ENCODE peak calls at places on chromosomes 3 and 15, in six cellular contexts. One of them, this sample, is unnamed. For H3K9me3, the result is how much of the 10 kb centered on the place peaks cover.

GRCh38 chr3:148223266-148223665 is 474.4 kb upstream of the AGTR1 start:
- DNase-seq in pancreas: no peak
- DNase-seq in transverse colon: no peak
- DNase-seq in spleen: no peak
- DNase-seq in PC-3: no peak
- DNase-seq in A549: no peak
- DNase-seq in this sample: no peak

GRCh38 chr15:57377478-57377847 is 1.2 kb downstream of the CGNL1 start:
- DNase-seq in transverse colon: no peak
- DNase-seq in PC-3: peak
- DNase-seq in A549: peak
- DNase-seq in pancreas: no peak
- DNase-seq in spleen: no peak
- DNase-seq in this sample: no peak

GRCh38 chr15:71080166-71080565 is 35.1 kb upstream of the THSD4 start:
- DNase-seq in PC-3: peak
- DNase-seq in transverse colon: no peak
- DNase-seq in A549: no peak
- DNase-seq in spleen: no peak
- DNase-seq in pancreas: no peak
- DNase-seq in this sample: no peak

GRCh38 chr3:185555948-185556347 is 3.6 kb upstream of the LIPH start:
- DNase-seq in transverse colon: no peak
- DNase-seq in spleen: no peak
- DNase-seq in PC-3: no peak
- DNase-seq in A549: no peak
- DNase-seq in pancreas: no peak
- DNase-seq in this sample: no peak

GRCh38 chr3:64454768-64455167 is 229.5 kb upstream of the PRICKLE2 start:
- DNase-seq in PC-3: no peak
- DNase-seq in transverse colon: no peak
- DNase-seq in A549: no peak
- DNase-seq in spleen: no peak
- DNase-seq in pancreas: no peak
- DNase-seq in this sample: no peak

GRCh38 chr3:181730364-181730763 is 18.6 kb downstream of the SOX2 start:
- DNase-seq in A549: no peak
- DNase-seq in transverse colon: no peak
- DNase-seq in pancreas: no peak
- DNase-seq in spleen: no peak
- DNase-seq in PC-3: no peak
- DNase-seq in this sample: no peak

GRCh38 chr15:26503998-26504397 is 268.9 kb downstream of the GABRB3 start:
- DNase-seq in transverse colon: no peak
- DNase-seq in PC-3: no peak
- DNase-seq in A549: peak
- DNase-seq in spleen: no peak
- DNase-seq in pancreas: no peak
- DNase-seq in this sample: no peak

GRCh38 chr15:85488997-85489396 is 108.6 kb downstream of the AKAP13 start:
- DNase-seq in A549: no peak
- DNase-seq in PC-3: no peak
- DNase-seq in transverse colon: no peak
- DNase-seq in spleen: no peak
- DNase-seq in pancreas: no peak
- DNase-seq in this sample: no peak

GRCh38 chr3:186182850-186183249 is 74.0 kb upstream of the ETV5 start:
- DNase-seq in PC-3: no peak
- DNase-seq in transverse colon: no peak
- DNase-seq in A549: no peak
- DNase-seq in pancreas: no peak
- DNase-seq in spleen: no peak
- DNase-seq in this sample: no peak

GRCh38 chr3:40187945-40188344 is 121.6 kb upstream of the EIF1B start:
- DNase-seq in spleen: no peak
- DNase-seq in pancreas: no peak
- DNase-seq in transverse colon: no peak
- DNase-seq in PC-3: no peak
- DNase-seq in A549: no peak
- DNase-seq in this sample: no peak

GRCh38 chr15:71792521-71792920 is 17.8 kb upstream of the NR2E3 start:
- DNase-seq in pancreas: no peak
- DNase-seq in A549: peak
- DNase-seq in PC-3: peak
- DNase-seq in spleen: no peak
- DNase-seq in transverse colon: no peak
- DNase-seq in this sample: no peak

GRCh38 chr3:120931593-120931992 is 23.6 kb downstream of the STXBP5L start:
- DNase-seq in pancreas: no peak
- DNase-seq in spleen: no peak
- DNase-seq in transverse colon: no peak
- DNase-seq in A549: no peak
- DNase-seq in PC-3: no peak
- DNase-seq in this sample: no peak

GRCh38 chr3:33658971-33659848 is 58.8 kb downstream of the CLASP2 start:
- DNase-seq in spleen: peak
- DNase-seq in transverse colon: peak
- DNase-seq in PC-3: no peak
- DNase-seq in A549: peak
- DNase-seq in pancreas: peak
- DNase-seq in this sample: peak

GRCh38 chr3:160567774-160568173 is 2.4 kb upstream of the KPNA4 start:
- DNase-seq in A549: no peak
- DNase-seq in PC-3: no peak
- DNase-seq in pancreas: no peak
- DNase-seq in spleen: peak
- DNase-seq in transverse colon: no peak
- DNase-seq in this sample: no peak

GRCh38 chr15:63896336-63897115 is 62.8 kb upstream of the HERC1 start:
- DNase-seq in spleen: peak
- DNase-seq in A549: peak
- DNase-seq in transverse colon: peak
- DNase-seq in PC-3: peak
- DNase-seq in pancreas: peak
- DNase-seq in this sample: peak

GRCh38 chr15:69719527-69719926 is 266.9 kb downstream of the RPLP1 start:
- DNase-seq in pancreas: peak
- DNase-seq in transverse colon: peak
- DNase-seq in spleen: peak
- DNase-seq in A549: no peak
- DNase-seq in PC-3: no peak
- DNase-seq in this sample: no peak

GRCh38 chr3:184135911-184136260 is 728 bp downstream of the EIF2B5 start:
- DNase-seq in transverse colon: no peak
- DNase-seq in A549: no peak
- DNase-seq in PC-3: no peak
- DNase-seq in pancreas: no peak
- DNase-seq in spleen: no peak
- DNase-seq in this sample: no peak

GRCh38 chr3:184135149-184135910 is at the start of gene EIF2B5:
- DNase-seq in A549: peak
- DNase-seq in PC-3: peak
- DNase-seq in spleen: peak
- DNase-seq in transverse colon: peak
- DNase-seq in pancreas: peak
- DNase-seq in this sample: peak

GRCh38 chr3:184133840-184134745 is 1.1 kb upstream of the EIF2B5 start:
- DNase-seq in PC-3: peak
- DNase-seq in pancreas: peak
- DNase-seq in A549: peak
- DNase-seq in transverse colon: peak
- DNase-seq in spleen: peak
- DNase-seq in this sample: peak

GRCh38 chr3:184132947-184133346 is 2.2 kb upstream of the EIF2B5 start:
- DNase-seq in transverse colon: no peak
- DNase-seq in A549: no peak
- DNase-seq in PC-3: no peak
- DNase-seq in spleen: no peak
- DNase-seq in pancreas: no peak
- DNase-seq in this sample: no peak

GRCh38 chr3:184134746-184135148 is 411 bp upstream of the EIF2B5 start:
- DNase-seq in pancreas: no peak
- DNase-seq in spleen: no peak
- DNase-seq in PC-3: no peak
- DNase-seq in A549: no peak
- DNase-seq in transverse colon: no peak
- DNase-seq in this sample: no peak
- H3K4me3 ChIP-seq in pancreas: peak
- H3K4me3 ChIP-seq in spleen: peak
- H3K4me3 ChIP-seq in PC-3: peak
- H3K4me3 ChIP-seq in A549: peak
- H3K4me3 ChIP-seq in transverse colon: peak
- H3K4me3 ChIP-seq in this sample: peak

GRCh38 chr3:16516695-16517481 is 3.4 kb upstream of the RFTN1 start:
- DNase-seq in spleen: peak
- DNase-seq in A549: peak
- DNase-seq in PC-3: peak
- DNase-seq in pancreas: no peak
- DNase-seq in transverse colon: no peak
- DNase-seq in this sample: peak
- TF ChIP-seq CTCF in spleen: peak
- TF ChIP-seq CTCF in A549: peak
- TF ChIP-seq CTCF in PC-3: peak
- TF ChIP-seq CTCF in pancreas: no peak
- TF ChIP-seq CTCF in transverse colon: peak
- TF ChIP-seq CTCF in this sample: peak

DNA sequence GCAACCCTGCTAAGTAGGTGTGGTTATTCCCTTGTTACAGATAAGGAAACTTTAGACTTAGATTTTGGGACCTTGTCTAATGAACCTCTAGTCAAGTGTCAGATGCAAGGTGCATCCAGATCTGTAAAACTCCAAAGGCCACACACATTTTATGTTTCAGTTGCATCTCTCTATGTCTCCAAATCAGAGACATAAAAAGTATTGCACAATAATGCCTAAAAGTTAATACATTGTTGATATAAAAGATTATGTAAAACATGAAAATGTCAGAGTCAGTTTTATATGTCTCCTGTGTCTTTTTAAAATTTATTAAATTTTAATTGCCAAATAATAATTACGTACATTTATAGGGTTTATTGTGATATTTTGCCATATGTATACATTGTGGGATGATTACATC is 408.5 kb downstream of the NTRK3 start:
- DNase-seq in transverse colon: no peak
- DNase-seq in A549: no peak
- DNase-seq in spleen: no peak
- DNase-seq in pancreas: no peak
- DNase-seq in PC-3: no peak
- DNase-seq in this sample: no peak
- H3K9me3 ChIP-seq in transverse colon: under half
- H3K9me3 ChIP-seq in A549: under half
- H3K9me3 ChIP-seq in spleen: under half
- H3K9me3 ChIP-seq in pancreas: under half
- H3K9me3 ChIP-seq in PC-3: under half
- H3K9me3 ChIP-seq in this sample: under half

GRCh38 chr15:74773731-74774252 is 8.1 kb upstream of the CSK start:
- DNase-seq in transverse colon: peak
- DNase-seq in pancreas: no peak
- DNase-seq in spleen: no peak
- DNase-seq in PC-3: no peak
- DNase-seq in A549: no peak
- DNase-seq in this sample: no peak
- H3K4me3 ChIP-seq in transverse colon: no peak
- H3K4me3 ChIP-seq in pancreas: no peak
- H3K4me3 ChIP-seq in spleen: no peak
- H3K4me3 ChIP-seq in PC-3: no peak
- H3K4me3 ChIP-seq in A549: no peak
- H3K4me3 ChIP-seq in this sample: no peak

GRCh38 chr3:133283958-133284807 is 115.7 kb upstream of the BFSP2 start:
- DNase-seq in spleen: no peak
- DNase-seq in transverse colon: no peak
- DNase-seq in PC-3: no peak
- DNase-seq in A549: no peak
- DNase-seq in pancreas: no peak
- DNase-seq in this sample: peak
- TF ChIP-seq CTCF in spleen: no peak
- TF ChIP-seq CTCF in transverse colon: no peak
- TF ChIP-seq CTCF in PC-3: no peak
- TF ChIP-seq CTCF in A549: no peak
- TF ChIP-seq CTCF in pancreas: no peak
- TF ChIP-seq CTCF in this sample: peak

GRCh38 chr3:129917423-129918007 is 24.0 kb upstream of the TMCC1 start:
- DNase-seq in PC-3: no peak
- DNase-seq in spleen: peak
- DNase-seq in pancreas: no peak
- DNase-seq in A549: no peak
- DNase-seq in transverse colon: no peak
- DNase-seq in this sample: no peak
- H3K9me3 ChIP-seq in PC-3: under half
- H3K9me3 ChIP-seq in spleen: under half
- H3K9me3 ChIP-seq in pancreas: under half
- H3K9me3 ChIP-seq in A549: under half
- H3K9me3 ChIP-seq in transverse colon: under half
- H3K9me3 ChIP-seq in this sample: under half

DNA sequence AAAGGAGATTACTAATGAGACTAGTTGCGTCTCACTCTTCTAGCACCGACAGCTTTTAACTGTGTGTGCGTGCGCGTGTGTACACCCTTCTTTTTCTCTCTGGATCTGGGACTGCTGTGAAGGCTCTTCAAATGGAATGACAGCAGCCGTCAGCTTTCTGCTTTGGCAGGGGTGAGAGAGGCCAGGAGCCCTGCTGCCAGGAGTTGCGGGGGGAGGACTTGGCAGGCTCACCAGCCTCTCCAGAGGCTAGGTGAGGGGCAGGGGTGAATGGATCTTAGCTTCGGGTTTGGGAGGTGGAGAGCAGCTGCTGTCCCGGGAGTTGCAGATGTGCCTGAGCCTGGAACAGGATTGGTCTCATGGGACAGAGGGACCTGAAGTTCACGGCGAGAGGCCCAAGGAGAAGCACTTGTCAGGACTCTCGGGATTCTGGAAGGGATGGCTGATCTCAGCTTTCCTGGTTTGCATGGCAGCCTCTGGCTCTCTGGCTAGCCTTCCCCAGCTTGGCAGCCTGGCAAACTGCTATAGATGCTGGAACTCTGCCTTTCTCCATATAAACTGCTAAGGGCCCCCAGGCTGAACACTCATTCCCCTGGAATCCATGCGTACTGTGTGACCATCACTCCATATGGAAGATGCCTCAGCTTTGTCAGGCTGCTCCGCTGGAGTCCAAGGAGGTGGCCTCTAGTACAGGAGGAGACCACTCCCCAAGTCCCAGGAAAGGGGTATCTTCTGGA is 16.6 kb downstream of the TEX264 start:
- DNase-seq in spleen: no peak
- DNase-seq in PC-3: peak
- DNase-seq in pancreas: no peak
- DNase-seq in transverse colon: no peak
- DNase-seq in A549: no peak
- DNase-seq in this sample: no peak
- H3K4me3 ChIP-seq in spleen: no peak
- H3K4me3 ChIP-seq in PC-3: no peak
- H3K4me3 ChIP-seq in pancreas: no peak
- H3K4me3 ChIP-seq in transverse colon: no peak
- H3K4me3 ChIP-seq in A549: no peak
- H3K4me3 ChIP-seq in this sample: no peak